ENCODE peak calls at places on chromosomes 5 and 9, in four cellular contexts. M is CD4-positive, CD25-positive, alpha-beta regulatory T cell; A is DND-41; T is IMR-90. I is an unnamed sample. For H3K27me3, the result is how much of the 10 kb centered on the place peaks cover.

GRCh38 chr5:106699198-106699597 is 971.5 kb downstream of the EFNA5 start:
- DNase-seq in M (no peak), A (no peak), T (no peak), I (no peak)

GRCh38 chr5:38660194-38660668 is 103.8 kb upstream of the LIFR start:
- DNase-seq in M (no peak), A (no peak), T (no peak), I (no peak)

GRCh38 chr5:148186248-148187003 is 16.4 kb upstream of the SPINK6 start:
- DNase-seq in M (no peak), A (no peak), T (peak), I (no peak)

GRCh38 chr5:54311178-54311811 is 922 bp upstream of the ARL15 start:
- DNase-seq in M (no peak), A (no peak), T (peak), I (no peak)

GRCh38 chr9:21965401-21965951 is 28.7 kb downstream of the CDKN2A start:
- DNase-seq in M (peak), A (no peak), T (peak), I (no peak)

GRCh38 chr5:33941090-33941489 is 4.9 kb downstream of the RXFP3 start:
- DNase-seq in M (no peak), A (no peak), T (no peak), I (no peak)

GRCh38 chr5:147051193-147051592 is 172.6 kb upstream of the PPP2R2B start:
- DNase-seq in M (no peak), A (no peak), T (no peak), I (no peak)

GRCh38 chr9:138043411-138044345 is 166.1 kb downstream of the CACNA1B start:
- DNase-seq in M (no peak), A (no peak), T (no peak), I (no peak)

GRCh38 chr5:34022131-34022705 is 14.4 kb upstream of the AMACR start:
- DNase-seq in M (no peak), A (peak), T (peak), I (peak)

GRCh38 chr9:129483467-129484324 is 137.2 kb downstream of the C9orf50 start:
- DNase-seq in M (no peak), A (no peak), T (peak), I (no peak)

GRCh38 chr5:121968910-121969607 is 7.3 kb downstream of the SRFBP1 start:
- DNase-seq in M (no peak), A (no peak), T (peak), I (no peak)

GRCh38 chr9:135287627-135288026 is 192.0 kb upstream of the PPP1R26 start:
- DNase-seq in M (no peak), A (no peak), T (no peak), I (no peak)

GRCh38 chr5:39473156-39473779 is 48.5 kb upstream of the DAB2 start:
- DNase-seq in M (no peak), A (no peak), T (peak), I (no peak)

GRCh38 chr5:39149966-39150365 is 69.4 kb downstream of the FYB1 start:
- DNase-seq in M (no peak), A (no peak), T (no peak), I (no peak)

GRCh38 chr9:111754800-111755199 is 39.9 kb downstream of the SHOC1 start:
- DNase-seq in M (no peak), A (no peak), T (no peak), I (no peak)

GRCh38 chr9:81690251-81690851 is 1.0 kb upstream of the TLE1 start:
- DNase-seq in M (no peak), A (no peak), T (peak), I (no peak)

GRCh38 chr5:76960004-76960625 is 7.3 kb downstream of the CRHBP start:
- DNase-seq in M (no peak), A (no peak), T (no peak), I (no peak)

GRCh38 chr5:129199308-129199707 is 104.8 kb downstream of the ISOC1 start:
- DNase-seq in M (no peak), A (no peak), T (no peak), I (no peak)

GRCh38 chr5:83530186-83530585 is 58.6 kb downstream of the VCAN start:
- DNase-seq in M (no peak), A (no peak), T (peak), I (no peak)

GRCh38 chr9:17930091-17930490 is 351.2 kb downstream of the SH3GL2 start:
- DNase-seq in M (no peak), A (no peak), T (no peak), I (no peak)

GRCh38 chr5:59066367-59067163 is 483.7 kb downstream of the RAB3C start:
- DNase-seq in M (no peak), A (no peak), T (peak), I (no peak)

GRCh38 chr5:125043781-125044391 is 297.4 kb upstream of the ZNF608 start:
- DNase-seq in M (no peak), A (no peak), T (peak), I (no peak)

GRCh38 chr9:9142001-9142400 is 1342.4 kb upstream of the DMAC1 start:
- DNase-seq in M (no peak), A (no peak), T (no peak), I (no peak)

DNA sequence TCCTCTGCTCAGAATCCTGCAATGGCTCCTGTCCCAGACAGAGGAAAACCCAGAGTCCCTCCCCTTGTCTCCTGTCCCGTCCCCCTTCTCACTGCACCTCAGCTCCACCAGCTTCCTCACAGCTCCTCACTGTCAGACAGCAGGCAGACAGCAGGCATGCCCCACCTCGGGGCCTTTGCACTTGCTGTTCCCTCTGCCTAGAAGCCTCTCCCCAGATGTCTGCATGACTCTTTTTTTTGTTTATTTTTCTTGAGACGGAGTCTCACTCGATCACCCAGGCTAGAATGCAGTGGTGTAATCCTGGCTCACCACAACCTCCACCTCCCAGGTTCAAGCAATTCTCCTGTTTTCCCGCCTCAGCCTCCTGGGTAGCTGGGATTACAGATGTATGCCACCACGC is 8.8 kb upstream of the SLC6A7 start:
- DNase-seq in M (no peak), A (no peak), T (peak), I (no peak)
- H3K27me3 ChIP-seq in M (under half), A (under half), T (under half), I (under half)

GRCh38 chr9:37964740-37965081 is 60.8 kb upstream of the SLC25A51 start:
- DNase-seq in M (no peak), A (no peak), T (no peak), I (no peak)

GRCh38 chr9:37966443-37967271 is 62.7 kb upstream of the SLC25A51 start:
- DNase-seq in M (no peak), A (no peak), T (peak), I (no peak)

GRCh38 chr9:37965116-37965515 is 61.2 kb upstream of the SLC25A51 start:
- DNase-seq in M (no peak), A (no peak), T (no peak), I (no peak)

GRCh38 chr9:37961346-37961745 is 57.4 kb upstream of the SLC25A51 start:
- DNase-seq in M (no peak), A (no peak), T (no peak), I (no peak)

DNA sequence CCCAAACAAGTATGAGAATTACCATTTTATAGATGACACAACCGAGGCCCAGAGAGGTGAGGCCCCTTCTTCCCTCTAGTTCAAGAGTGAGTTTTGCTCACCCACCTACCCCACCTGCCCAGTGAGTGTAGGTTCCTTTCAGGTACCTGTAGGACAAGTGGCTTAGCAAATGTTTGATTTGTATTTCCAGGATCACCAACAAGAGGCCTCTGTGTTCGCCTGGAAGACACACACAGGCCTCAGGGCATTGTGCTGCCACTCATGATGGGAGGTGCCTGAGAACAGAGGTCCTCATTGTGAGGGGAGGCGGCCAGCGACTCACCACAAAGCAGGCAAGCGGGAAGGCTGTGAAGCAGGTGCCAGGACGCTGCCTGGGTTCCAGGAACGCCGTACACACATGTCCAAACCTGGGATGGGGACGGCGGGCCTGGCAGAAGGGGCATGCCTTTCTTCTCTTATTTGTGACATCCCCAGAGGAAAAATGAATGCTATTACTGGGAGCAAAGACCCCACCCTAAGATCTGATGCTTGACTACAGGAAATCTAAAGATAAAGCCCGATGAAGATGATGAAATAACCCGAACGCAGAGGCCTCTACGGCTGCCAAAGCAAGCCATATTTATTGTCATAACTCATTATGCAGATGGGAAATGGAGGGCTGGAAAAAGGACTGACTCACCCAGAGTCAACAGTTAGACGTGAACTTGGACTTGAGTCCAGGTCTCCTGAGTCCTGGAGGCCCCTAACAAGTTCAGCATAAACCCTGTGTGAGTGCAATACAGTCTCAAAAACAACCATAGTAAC is 60.2 kb upstream of the SLC25A51 start:
- DNase-seq in M (no peak), A (no peak), T (peak), I (no peak)
- H3K4me3 ChIP-seq in M (no peak), A (no peak), T (no peak), I (no peak)

DNA sequence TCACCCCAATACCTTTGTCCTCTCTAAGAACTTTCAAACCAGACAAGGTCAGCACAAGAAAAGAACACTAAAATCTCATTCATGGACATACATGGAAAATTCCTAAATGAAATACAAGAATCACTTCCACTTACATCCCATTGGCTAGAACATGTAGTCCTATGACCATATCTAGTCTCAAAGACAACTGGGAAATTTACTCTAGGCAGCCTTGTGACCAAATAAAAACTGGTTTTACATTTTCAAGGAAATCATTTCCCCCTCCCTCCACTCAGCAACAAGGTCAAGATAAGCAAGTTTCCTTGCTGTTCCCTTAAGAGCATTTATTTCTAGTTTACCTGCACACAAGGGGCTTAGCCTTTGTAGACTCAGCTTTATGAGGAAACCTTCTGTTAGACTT is 20.3 kb upstream of the SERINC5 start:
- DNase-seq in M (no peak), A (no peak), T (no peak), I (no peak)
- H3K27ac ChIP-seq in M (no peak), A (no peak), T (no peak), I (no peak)

DNA sequence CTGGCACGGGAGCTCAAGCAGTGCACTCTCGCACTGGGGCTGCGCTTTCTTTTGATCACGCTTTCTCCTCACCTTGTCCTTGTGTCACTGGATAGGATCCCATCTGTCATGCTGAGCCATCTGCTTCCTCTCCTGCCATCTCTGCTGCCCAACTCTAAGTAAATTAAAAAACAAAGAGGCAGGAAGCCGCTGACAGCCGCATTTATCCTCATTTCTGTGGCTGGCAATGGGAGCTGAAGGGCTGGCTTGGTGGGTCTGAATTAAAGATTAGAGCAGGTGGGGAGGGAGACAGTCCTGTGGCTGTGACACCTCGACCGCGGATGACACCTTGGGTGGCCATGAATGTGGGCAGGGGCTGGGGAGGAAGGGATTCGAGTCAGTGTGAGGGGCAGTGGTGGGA is 159.2 kb upstream of the ALDH1B1 start:
- DNase-seq in M (no peak), A (no peak), T (no peak), I (no peak)
- H3K27me3 ChIP-seq in M (under half), A (under half), T (half or more), I (under half)

DNA sequence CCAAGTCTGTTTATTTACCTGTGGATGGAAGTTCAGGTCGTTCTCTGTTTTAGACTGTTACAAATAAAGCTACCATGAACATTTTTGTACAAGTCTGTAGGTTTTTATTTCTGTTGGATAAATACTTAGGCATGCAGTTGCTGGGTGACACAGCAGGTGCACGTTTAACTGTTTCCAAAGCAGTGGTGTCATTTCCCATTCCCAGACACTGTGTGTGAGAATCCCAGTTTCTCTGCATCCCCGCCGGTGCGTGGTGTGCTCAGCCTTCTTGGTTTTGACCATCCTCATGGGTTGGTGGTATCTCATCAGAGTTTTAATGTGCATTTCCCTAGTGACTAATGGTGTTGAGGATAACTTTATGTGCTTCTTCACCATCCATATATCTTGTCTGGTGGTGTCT is 27.2 kb downstream of the AHRR start:
- DNase-seq in M (no peak), A (no peak), T (no peak), I (no peak)
- H3K4me3 ChIP-seq in M (no peak), A (no peak), T (no peak), I (no peak)

DNA sequence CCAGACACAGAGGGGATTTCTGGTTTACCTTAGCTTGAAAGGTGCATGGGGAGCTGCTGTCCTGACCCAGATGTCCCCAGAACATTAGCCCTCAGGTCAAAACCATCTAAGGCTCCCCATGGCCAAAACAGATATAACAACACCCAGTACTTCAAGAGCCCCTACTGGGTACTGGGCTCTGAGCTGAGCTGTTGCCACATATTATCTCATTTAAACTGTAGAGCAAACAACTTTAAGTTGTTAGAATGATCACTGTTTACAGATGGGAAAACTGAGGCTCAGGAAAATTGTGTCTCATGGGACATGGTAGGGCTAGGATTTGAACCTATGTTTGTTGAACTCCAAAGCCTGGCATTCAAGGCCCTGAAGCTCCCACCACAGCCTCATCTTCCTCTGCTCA is 20.6 kb upstream of the SLC25A51 start:
- DNase-seq in M (no peak), A (no peak), T (no peak), I (no peak)
- H3K27ac ChIP-seq in M (no peak), A (no peak), T (no peak), I (no peak)

GRCh38 chr5:96434201-96434645 is 1.2 kb upstream of the PCSK1 start:
- DNase-seq in M (peak), A (peak), T (peak), I (peak)
- H3K27me3 ChIP-seq in M (under half), A (under half), T (under half), I (under half)

GRCh38 chr9:126612813-126613641 is 701 bp upstream of the LMX1B start:
- DNase-seq in M (no peak), A (no peak), T (no peak), I (no peak)
- H3K4me3 ChIP-seq in M (no peak), A (no peak), T (no peak), I (no peak)

GRCh38 chr5:175870820-175871447 is 444 bp upstream of the CPLX2 start:
- DNase-seq in M (no peak), A (no peak), T (no peak), I (no peak)
- H3K27ac ChIP-seq in M (no peak), A (no peak), T (no peak), I (no peak)

GRCh38 chr9:132582786-132583583 is 579 bp downstream of the BARHL1 start:
- DNase-seq in M (no peak), A (no peak), T (no peak), I (no peak)
- H3K27me3 ChIP-seq in M (under half), A (under half), T (half or more), I (half or more)